ENCODE peak calls at places on chromosomes 3 and 15, in eight cellular contexts. X, P, A, Q, L, Z, C and N are unnamed samples.

GRCh38 chr3:190024912-190025311 is 95.8 kb downstream of the P3H2 start:
- DNase-seq in X (no peak), P (no peak), A (no peak), Q (no peak), L (no peak), Z (no peak), C (no peak), N (no peak)

GRCh38 chr3:115899050-115899449 is 275.7 kb downstream of the GAP43 start:
- DNase-seq in X (no peak), P (no peak), A (no peak), Q (no peak), L (no peak), Z (no peak), C (no peak), N (no peak)

GRCh38 chr3:154304116-154304786 is 20.0 kb downstream of the DHX36 start:
- DNase-seq in X (no peak), P (peak; percentile 14), A (no peak), Q (no peak), L (no peak), Z (no peak), C (no peak), N (no peak)

GRCh38 chr15:75024102-75024636 is 779 bp downstream of the PPCDC start:
- DNase-seq in X (no peak), P (peak; percentile 34), A (no peak), Q (no peak), L (no peak), Z (no peak), C (no peak), N (no peak)

GRCh38 chr3:127988770-127989518 is 63.3 kb upstream of the SEC61A1 start:
- DNase-seq in X (no peak), P (no peak), A (no peak), Q (no peak), L (no peak), Z (no peak), C (no peak), N (no peak)

GRCh38 chr3:71652786-71653419 is 69.4 kb upstream of the FOXP1 start:
- DNase-seq in X (no peak), P (peak; percentile 75), A (peak; percentile 6), Q (no peak), L (no peak), Z (no peak), C (peak; percentile 28), N (peak; percentile 15)

GRCh38 chr15:100863406-100864198 is 16.0 kb upstream of the ALDH1A3 start:
- DNase-seq in X (no peak), P (peak; percentile 11), A (no peak), Q (no peak), L (no peak), Z (no peak), C (no peak), N (no peak)

GRCh38 chr15:92958105-92958504 is 58.0 kb downstream of the CHD2 start:
- DNase-seq in X (peak; percentile 8), P (peak; percentile 75), A (peak; percentile 34), Q (peak; percentile 42), L (no peak), Z (peak; percentile 18), C (no peak), N (no peak)

GRCh38 chr3:146161725-146162047 is 702 bp upstream of the PLOD2 start:
- DNase-seq in X (no peak), P (no peak), A (no peak), Q (no peak), L (no peak), Z (no peak), C (peak; percentile 7), N (no peak)

GRCh38 chr3:13140596-13140995 is 67.4 kb upstream of the IQSEC1 start:
- DNase-seq in X (no peak), P (no peak), A (no peak), Q (no peak), L (peak; percentile 17), Z (no peak), C (no peak), N (no peak)

GRCh38 chr3:142087676-142088075 is 61.7 kb downstream of the TFDP2 start:
- DNase-seq in X (no peak), P (peak; percentile 39), A (no peak), Q (no peak), L (no peak), Z (no peak), C (no peak), N (no peak)